ENCODE peak calls at places on chromosome 17, in ten cellular contexts. R is GM23248; L is activated naive CD4-positive, alpha-beta T cell; G is C1 segment of cervical spinal cord; A is heart left ventricle; Q is HuH-7.5; D is IMR-90; M is left kidney; B is SK-N-SH; Z is NT2/D1. O is an unnamed sample.

GRCh38 chr17:27069842-27070508 is 223.9 kb upstream of the WSB1 start:
- DNase-seq in R (no peak), L (no peak), G (no peak), A (no peak), Q (no peak), D (no peak), M (no peak), B (no peak), Z (no peak), O (no peak)

GRCh38 chr17:78377858-78378224 is 608 bp upstream of the PGS1 start:
- DNase-seq in R (no peak), L (no peak), G (no peak), A (no peak), Q (no peak), D (no peak), M (no peak), B (no peak), Z (no peak), O (no peak)

GRCh38 chr17:34998205-34998604 is 17.9 kb downstream of the LIG3 start:
- DNase-seq in R (peak; percentile 84), L (peak; percentile 66), G (peak; percentile 71), A (peak; percentile 83), Q (peak; percentile 91), D (peak; percentile 70), M (peak; percentile 75), B (peak; percentile 70), Z (no peak), O (peak; percentile 77)

GRCh38 chr17:74317071-74317470 is 9.0 kb upstream of the KIF19 start:
- DNase-seq in R (no peak), L (no peak), G (no peak), A (no peak), Q (no peak), D (no peak), M (no peak), B (no peak), Z (no peak), O (no peak)

GRCh38 chr17:54738496-54738895 is 162.2 kb upstream of the TOM1L1 start:
- DNase-seq in R (no peak), L (no peak), G (no peak), A (no peak), Q (no peak), D (no peak), M (no peak), B (no peak), Z (no peak), O (no peak)

GRCh38 chr17:80948091-80948960 is 43.3 kb upstream of the CHMP6 start:
- DNase-seq in R (no peak), L (no peak), G (no peak), A (peak; percentile 62), Q (no peak), D (no peak), M (no peak), B (peak; percentile 27), Z (no peak), O (no peak)

GRCh38 chr17:57443781-57444180 is 187.5 kb downstream of the MSI2 start:
- DNase-seq in R (no peak), L (no peak), G (no peak), A (no peak), Q (no peak), D (no peak), M (no peak), B (no peak), Z (no peak), O (no peak)

GRCh38 chr17:81429353-81429774 is 34.1 kb downstream of the BAHCC1 start:
- DNase-seq in R (peak; percentile 86), L (no peak), G (peak; percentile 76), A (peak; percentile 88), Q (no peak), D (peak; percentile 67), M (no peak), B (peak; percentile 97), Z (no peak), O (peak; percentile 80)

GRCh38 chr17:82497483-82498405 is 21.8 kb upstream of the FOXK2 start:
- DNase-seq in R (peak; percentile 67), L (peak; percentile 25), G (peak; percentile 61), A (no peak), Q (no peak), D (peak; percentile 82), M (peak; percentile 76), B (no peak), Z (no peak), O (no peak)

GRCh38 chr17:46742539-46743270 is 75.8 kb downstream of the WNT3 start:
- DNase-seq in R (peak; percentile 98), L (no peak), G (no peak), A (no peak), Q (no peak), D (peak; percentile 93), M (no peak), B (no peak), Z (no peak), O (peak; percentile 81)

GRCh38 chr17:63954402-63955063 is 18.2 kb downstream of the SCN4A start:
- DNase-seq in R (no peak), L (no peak), G (no peak), A (no peak), Q (no peak), D (no peak), M (no peak), B (peak; percentile 61), Z (no peak), O (no peak)

GRCh38 chr17:82524540-82524939 is 5.0 kb downstream of the FOXK2 start:
- DNase-seq in R (no peak), L (no peak), G (no peak), A (no peak), Q (no peak), D (no peak), M (peak; percentile 68), B (no peak), Z (no peak), O (no peak)

GRCh38 chr17:34519286-34519685 is 60.1 kb upstream of the TMEM132E start:
- DNase-seq in R (peak; percentile 2), L (no peak), G (no peak), A (no peak), Q (no peak), D (no peak), M (peak; percentile 21), B (peak; percentile 49), Z (peak; percentile 22), O (no peak)

GRCh38 chr17:13940858-13941665 is 128.2 kb upstream of the COX10 start:
- DNase-seq in R (peak; percentile 79), L (no peak), G (no peak), A (no peak), Q (no peak), D (peak; percentile 32), M (no peak), B (no peak), Z (no peak), O (no peak)

GRCh38 chr17:78351449-78352006 is 8.3 kb downstream of the SOCS3 start:
- DNase-seq in R (peak; percentile 95), L (no peak), G (peak; percentile 80), A (peak; percentile 94), Q (no peak), D (peak; percentile 98), M (peak; percentile 75), B (no peak), Z (no peak), O (peak; percentile 76)

GRCh38 chr17:8080799-8081219 is 6.7 kb downstream of the ALOX12B start:
- DNase-seq in R (peak; percentile 45), L (no peak), G (no peak), A (no peak), Q (no peak), D (no peak), M (no peak), B (no peak), Z (no peak), O (no peak)

GRCh38 chr17:49494937-49495841 is at the start of gene NGFR:
- DNase-seq in R (peak; percentile 60), L (peak; percentile 8), G (peak; percentile 33), A (peak; percentile 79), Q (peak; percentile 75), D (peak; percentile 13), M (peak; percentile 83), B (peak; percentile 96), Z (no peak), O (no peak)

GRCh38 chr17:19830061-19830460 is 37.7 kb downstream of the ULK2 start:
- DNase-seq in R (no peak), L (no peak), G (no peak), A (no peak), Q (no peak), D (no peak), M (no peak), B (no peak), Z (no peak), O (no peak)

GRCh38 chr17:927611-928461 is 51.7 kb downstream of the NXN start:
- DNase-seq in R (peak; percentile 94), L (no peak), G (no peak), A (no peak), Q (no peak), D (peak; percentile 97), M (peak; percentile 66), B (no peak), Z (no peak), O (no peak)

GRCh38 chr17:42686520-42687137 is 4.3 kb downstream of the CNTNAP1 start:
- DNase-seq in R (no peak), L (no peak), G (no peak), A (no peak), Q (peak; percentile 1), D (no peak), M (peak; percentile 48), B (peak; percentile 48), Z (no peak), O (no peak)

GRCh38 chr17:77470800-77471733 is 330.3 kb downstream of the SEC14L1 start:
- DNase-seq in R (peak; percentile 37), L (no peak), G (no peak), A (no peak), Q (no peak), D (peak; percentile 43), M (no peak), B (peak; percentile 89), Z (peak; percentile 71), O (no peak)

GRCh38 chr17:1629647-1630310 is 1.1 kb upstream of the SLC43A2 start:
- DNase-seq in R (peak; percentile 64), L (peak; percentile 37), G (peak; percentile 23), A (peak; percentile 89), Q (peak; percentile 64), D (peak; percentile 33), M (peak; percentile 66), B (peak; percentile 65), Z (no peak), O (peak; percentile 85)

GRCh38 chr17:7885357-7886226 is 3.0 kb upstream of the CHD3 start:
- DNase-seq in R (peak; percentile 66), L (no peak), G (no peak), A (peak; percentile 71), Q (peak; percentile 67), D (peak; percentile 14), M (peak; percentile 94), B (peak; percentile 80), Z (no peak), O (peak; percentile 45)

GRCh38 chr17:83111516-83112282 is 32.3 kb downstream of the METRNL start:
- DNase-seq in R (no peak), L (no peak), G (no peak), A (no peak), Q (no peak), D (no peak), M (no peak), B (no peak), Z (no peak), O (no peak)

GRCh38 chr17:80945736-80946135 is 45.9 kb upstream of the CHMP6 start:
- DNase-seq in R (no peak), L (no peak), G (no peak), A (peak; percentile 41), Q (no peak), D (no peak), M (no peak), B (peak; percentile 36), Z (no peak), O (no peak)

GRCh38 chr17:57482657-57483056 is 226.3 kb downstream of the MSI2 start:
- DNase-seq in R (peak; percentile 38), L (no peak), G (no peak), A (no peak), Q (no peak), D (peak; percentile 43), M (no peak), B (no peak), Z (no peak), O (no peak)

GRCh38 chr17:35586569-35587073 is 501 bp upstream of the AP2B1 start:
- DNase-seq in R (peak; percentile 9), L (no peak), G (no peak), A (no peak), Q (no peak), D (no peak), M (no peak), B (no peak), Z (no peak), O (no peak)

GRCh38 chr17:28575126-28575795 is 1.4 kb downstream of the ALDOC start:
- DNase-seq in R (no peak), L (no peak), G (peak; percentile 38), A (peak; percentile 76), Q (no peak), D (no peak), M (no peak), B (peak; percentile 76), Z (no peak), O (no peak)

O was measured in Peyer's patch.